ENCODE peak calls at places on chromosomes 12 and 14, in five cellular contexts. W is activated naive CD4-positive, alpha-beta T cell; N is hippocampal formation; J is activated CD8-positive, alpha-beta memory T cell treated with anti-CD3 and anti-CD28 coated beads for 24 hours; E is stimulated activated CD4-positive, alpha-beta T cell treated with anti-CD3 and anti-CD28 coated beads, Interleukin-1b, Interleukin-23, amount 100 ng/mL, for 4 hours. T is an unnamed sample.

GRCh38 chr14:89312937-89313336 is 104.1 kb downstream of the FOXN3 start:
- DNase-seq in W (no peak), N (no peak), J (no peak), E (no peak), T (no peak)

GRCh38 chr12:13097526-13097925 is 5.9 kb downstream of the GSG1 start:
- DNase-seq in W (no peak), N (no peak), J (no peak), E (no peak), T (no peak)

GRCh38 chr14:23529016-23529740 is 22.4 kb downstream of the ZFHX2 start:
- DNase-seq in W (no peak), N (no peak), J (no peak), E (no peak), T (no peak)

GRCh38 chr14:35331605-35332516 is 39.7 kb downstream of the PSMA6 start:
- DNase-seq in W (no peak), N (no peak), J (peak; percentile 53), E (no peak), T (no peak)

GRCh38 chr14:103087343-103087835 is 3.4 kb downstream of the LBHD2 start:
- DNase-seq in W (no peak), N (no peak), J (no peak), E (no peak), T (no peak)

GRCh38 chr12:127411141-127411915 is 855.6 kb upstream of the TMEM132C start:
- DNase-seq in W (no peak), N (no peak), J (no peak), E (no peak), T (no peak)

GRCh38 chr14:61640158-61640833 is 55.0 kb upstream of the HIF1A start:
- DNase-seq in W (no peak), N (no peak), J (no peak), E (no peak), T (no peak)

GRCh38 chr14:62117010-62117717 is 354.9 kb downstream of the SNAPC1 start:
- DNase-seq in W (peak; percentile 28), N (peak; percentile 76), J (peak; percentile 79), E (peak; percentile 31), T (no peak)

GRCh38 chr14:100019156-100019882 is 45.9 kb upstream of the EVL start:
- DNase-seq in W (no peak), N (peak; percentile 13), J (no peak), E (no peak), T (no peak)

GRCh38 chr12:4738541-4738940 is 18.3 kb downstream of the GALNT8 start:
- DNase-seq in W (no peak), N (no peak), J (no peak), E (no peak), T (no peak)

GRCh38 chr12:42504049-42504448 is 85.5 kb downstream of the PRICKLE1 start:
- DNase-seq in W (no peak), N (no peak), J (no peak), E (no peak), T (no peak)

GRCh38 chr12:29726321-29726692 is 57.4 kb downstream of the TMTC1 start:
- DNase-seq in W (no peak), N (no peak), J (no peak), E (no peak), T (no peak)

GRCh38 chr12:104720346-104721064 is 237.6 kb downstream of the SLC41A2 start:
- DNase-seq in W (peak; percentile 6), N (no peak), J (peak; percentile 77), E (peak; percentile 17), T (no peak)

GRCh38 chr12:6698352-6699046 is 2.1 kb downstream of the PIANP start:
- DNase-seq in W (no peak), N (no peak), J (no peak), E (no peak), T (no peak)

GRCh38 chr14:102043251-102044025 is 43.4 kb downstream of the HSP90AA1 start:
- DNase-seq in W (no peak), N (peak; percentile 27), J (no peak), E (no peak), T (no peak)

GRCh38 chr12:71958056-71958455 is 19.4 kb downstream of the TPH2 start:
- DNase-seq in W (no peak), N (no peak), J (no peak), E (no peak), T (no peak)

GRCh38 chr12:3661028-3661427 is 91.9 kb downstream of the CRACR2A start:
- DNase-seq in W (no peak), N (no peak), J (no peak), E (no peak), T (no peak)

GRCh38 chr12:47797432-47797831 is 22.3 kb downstream of the HDAC7 start:
- DNase-seq in W (no peak), N (no peak), J (no peak), E (no peak), T (no peak)

GRCh38 chr14:61461808-61462275 is 140.5 kb downstream of the PRKCH start:
- DNase-seq in W (no peak), N (no peak), J (peak; percentile 66), E (no peak), T (no peak)

GRCh38 chr12:27785882-27786570 is 6.0 kb upstream of the MANSC4 start:
- DNase-seq in W (no peak), N (no peak), J (no peak), E (no peak), T (no peak)

GRCh38 chr12:110885152-110885840 is 35.1 kb downstream of the MYL2 start:
- DNase-seq in W (no peak), N (no peak), J (no peak), E (no peak), T (no peak)

GRCh38 chr12:115440438-115440837 is 756.5 kb upstream of the TBX3 start:
- DNase-seq in W (no peak), N (no peak), J (no peak), E (no peak), T (no peak)

GRCh38 chr12:26573212-26573909 is 259.6 kb downstream of the ITPR2 start:
- DNase-seq in W (no peak), N (no peak), J (no peak), E (no peak), T (no peak)

GRCh38 chr12:6423267-6424007 is 21.3 kb upstream of the CD27 start:
- DNase-seq in W (no peak), N (peak; percentile 69), J (peak; percentile 88), E (peak; percentile 68), T (no peak)

GRCh38 chr14:70257526-70257925 is 68.8 kb upstream of the SLC8A3 start:
- DNase-seq in W (no peak), N (no peak), J (no peak), E (no peak), T (no peak)

GRCh38 chr12:27261866-27262265 is 17.8 kb downstream of the STK38L start:
- DNase-seq in W (no peak), N (no peak), J (no peak), E (no peak), T (no peak)

GRCh38 chr14:105854600-105855245 is 328.3 kb downstream of the TMEM121 start:
- DNase-seq in W (no peak), N (no peak), J (no peak), E (no peak), T (no peak)

GRCh38 chr14:59427653-59428578 is 37.3 kb downstream of the GPR135 start:
- DNase-seq in W (no peak), N (no peak), J (no peak), E (no peak), T (no peak)

GRCh38 chr14:20440882-20441281 is 4.9 kb upstream of the KLHL33 start:
- DNase-seq in W (no peak), N (no peak), J (peak; percentile 69), E (no peak), T (no peak)

GRCh38 chr12:124053855-124054254 is 80.8 kb downstream of the ZNF664 start:
- DNase-seq in W (no peak), N (peak; percentile 19), J (no peak), E (no peak), T (no peak)

GRCh38 chr12:119649202-119649808 is 18.6 kb upstream of the PRKAB1 start:
- DNase-seq in W (no peak), N (no peak), J (no peak), E (no peak), T (no peak)

GRCh38 chr14:61598980-61599379 is 96.3 kb upstream of the HIF1A start:
- DNase-seq in W (no peak), N (no peak), J (no peak), E (no peak), T (no peak)

GRCh38 chr12:31218203-31219025 is 107.5 kb downstream of the SINHCAF start:
- DNase-seq in W (no peak), N (no peak), J (no peak), E (no peak), T (no peak)

GRCh38 chr12:81757731-81758325 is 1.3 kb downstream of the PPFIA2 start:
- DNase-seq in W (no peak), N (no peak), J (no peak), E (no peak), T (no peak)

GRCh38 chr14:88168498-88169165 is 154.4 kb downstream of the KCNK10 start:
- DNase-seq in W (peak; percentile 3), N (no peak), J (peak; percentile 81), E (peak; percentile 57), T (no peak)

GRCh38 chr12:57756406-57757341 is 1.8 kb downstream of the MARCHF9 start:
- DNase-seq in W (peak; percentile 38), N (no peak), J (peak; percentile 84), E (peak; percentile 61), T (no peak)

GRCh38 chr14:20415723-20416622 is 2.7 kb upstream of the TEP1 start:
- DNase-seq in W (no peak), N (no peak), J (no peak), E (peak; percentile 34), T (no peak)

GRCh38 chr14:65412881-65413738 is 580 bp downstream of the FUT8 start:
- DNase-seq in W (no peak), N (peak; percentile 18), J (peak; percentile 73), E (peak; percentile 41), T (no peak)